ENCODE peak calls at places on chromosomes 1 and 21, in eight cellular contexts. One of them, this sample, is unnamed.
A peak's percentile ranks its signal among the peaks of the same experiment; 100 is the strongest.

GRCh38 chr1:246151796-246152434 is 355.2 kb downstream of the SMYD3 start:
- DNase-seq in upper lobe of right lung: no peak
- DNase-seq in fibroblast of lung: no peak
- DNase-seq in colonic mucosa: no peak
- DNase-seq in sigmoid colon: no peak
- DNase-seq in esophagus squamous epithelium: no peak
- DNase-seq in astrocyte of the spinal cord: peak; percentile 18
- DNase-seq in thyroid gland: peak; percentile 86
- DNase-seq in this sample: peak; percentile 15

GRCh38 chr21:41878831-41879189 is 334 bp downstream of the PRDM15 start:
- DNase-seq in upper lobe of right lung: peak; percentile 91
- DNase-seq in fibroblast of lung: peak; percentile 91
- DNase-seq in colonic mucosa: peak; percentile 80
- DNase-seq in sigmoid colon: peak; percentile 90
- DNase-seq in esophagus squamous epithelium: no peak
- DNase-seq in astrocyte of the spinal cord: peak; percentile 85
- DNase-seq in thyroid gland: peak; percentile 84
- DNase-seq in this sample: peak; percentile 73

GRCh38 chr1:67861856-67862516 is 28.7 kb upstream of the GNG12 start:
- DNase-seq in upper lobe of right lung: no peak
- DNase-seq in fibroblast of lung: no peak
- DNase-seq in colonic mucosa: no peak
- DNase-seq in sigmoid colon: no peak
- DNase-seq in esophagus squamous epithelium: no peak
- DNase-seq in astrocyte of the spinal cord: no peak
- DNase-seq in thyroid gland: no peak
- DNase-seq in this sample: no peak

GRCh38 chr1:227899141-227899819 is 48.5 kb downstream of the WNT9A start:
- DNase-seq in upper lobe of right lung: peak; percentile 51
- DNase-seq in fibroblast of lung: no peak
- DNase-seq in colonic mucosa: no peak
- DNase-seq in sigmoid colon: peak; percentile 55
- DNase-seq in esophagus squamous epithelium: no peak
- DNase-seq in astrocyte of the spinal cord: no peak
- DNase-seq in thyroid gland: peak; percentile 0
- DNase-seq in this sample: no peak

GRCh38 chr1:85433096-85433495 is 31.9 kb downstream of the DDAH1 start:
- DNase-seq in upper lobe of right lung: no peak
- DNase-seq in fibroblast of lung: no peak
- DNase-seq in colonic mucosa: no peak
- DNase-seq in sigmoid colon: no peak
- DNase-seq in esophagus squamous epithelium: no peak
- DNase-seq in astrocyte of the spinal cord: no peak
- DNase-seq in thyroid gland: no peak
- DNase-seq in this sample: no peak

GRCh38 chr21:40827509-40827908 is 19.4 kb downstream of the DSCAM start:
- DNase-seq in upper lobe of right lung: no peak
- DNase-seq in fibroblast of lung: no peak
- DNase-seq in colonic mucosa: no peak
- DNase-seq in sigmoid colon: no peak
- DNase-seq in esophagus squamous epithelium: no peak
- DNase-seq in astrocyte of the spinal cord: no peak
- DNase-seq in thyroid gland: no peak
- DNase-seq in this sample: no peak

GRCh38 chr1:60697204-60697994 is 385.0 kb upstream of the NFIA start:
- DNase-seq in upper lobe of right lung: no peak
- DNase-seq in fibroblast of lung: peak; percentile 5
- DNase-seq in colonic mucosa: no peak
- DNase-seq in sigmoid colon: no peak
- DNase-seq in esophagus squamous epithelium: no peak
- DNase-seq in astrocyte of the spinal cord: peak; percentile 3
- DNase-seq in thyroid gland: no peak
- DNase-seq in this sample: no peak

GRCh38 chr1:212139526-212140137 is 104.1 kb downstream of the DTL start:
- DNase-seq in upper lobe of right lung: peak; percentile 71
- DNase-seq in fibroblast of lung: no peak
- DNase-seq in colonic mucosa: no peak
- DNase-seq in sigmoid colon: no peak
- DNase-seq in esophagus squamous epithelium: no peak
- DNase-seq in astrocyte of the spinal cord: no peak
- DNase-seq in thyroid gland: peak; percentile 89
- DNase-seq in this sample: no peak

GRCh38 chr1:233183226-233184020 is 112.1 kb downstream of the PCNX2 start:
- DNase-seq in upper lobe of right lung: no peak
- DNase-seq in fibroblast of lung: peak; percentile 80
- DNase-seq in colonic mucosa: no peak
- DNase-seq in sigmoid colon: no peak
- DNase-seq in esophagus squamous epithelium: no peak
- DNase-seq in astrocyte of the spinal cord: peak; percentile 44
- DNase-seq in thyroid gland: no peak
- DNase-seq in this sample: peak; percentile 19

GRCh38 chr1:168589136-168589535 is 12.7 kb downstream of the XCL1 start:
- DNase-seq in upper lobe of right lung: no peak
- DNase-seq in fibroblast of lung: no peak
- DNase-seq in colonic mucosa: no peak
- DNase-seq in sigmoid colon: no peak
- DNase-seq in esophagus squamous epithelium: no peak
- DNase-seq in astrocyte of the spinal cord: no peak
- DNase-seq in thyroid gland: no peak
- DNase-seq in this sample: no peak

GRCh38 chr1:203263496-203263895 is 34.0 kb upstream of the CHIT1 start:
- DNase-seq in upper lobe of right lung: no peak
- DNase-seq in fibroblast of lung: no peak
- DNase-seq in colonic mucosa: no peak
- DNase-seq in sigmoid colon: peak; percentile 58
- DNase-seq in esophagus squamous epithelium: no peak
- DNase-seq in astrocyte of the spinal cord: no peak
- DNase-seq in thyroid gland: no peak
- DNase-seq in this sample: no peak

GRCh38 chr1:110203021-110203661 is 7.0 kb upstream of the KCNC4 start:
- DNase-seq in upper lobe of right lung: no peak
- DNase-seq in fibroblast of lung: peak; percentile 47
- DNase-seq in colonic mucosa: peak; percentile 84
- DNase-seq in sigmoid colon: no peak
- DNase-seq in esophagus squamous epithelium: no peak
- DNase-seq in astrocyte of the spinal cord: peak; percentile 62
- DNase-seq in thyroid gland: peak; percentile 50
- DNase-seq in this sample: peak; percentile 68

GRCh38 chr1:168341576-168341975 is 60.9 kb downstream of the TBX19 start:
- DNase-seq in upper lobe of right lung: no peak
- DNase-seq in fibroblast of lung: peak; percentile 68
- DNase-seq in colonic mucosa: no peak
- DNase-seq in sigmoid colon: no peak
- DNase-seq in esophagus squamous epithelium: no peak
- DNase-seq in astrocyte of the spinal cord: peak; percentile 59
- DNase-seq in thyroid gland: no peak
- DNase-seq in this sample: peak; percentile 25

GRCh38 chr1:89799495-89799894 is 21.3 kb upstream of the LRRC8D start:
- DNase-seq in upper lobe of right lung: no peak
- DNase-seq in fibroblast of lung: no peak
- DNase-seq in colonic mucosa: no peak
- DNase-seq in sigmoid colon: no peak
- DNase-seq in esophagus squamous epithelium: no peak
- DNase-seq in astrocyte of the spinal cord: peak; percentile 20
- DNase-seq in thyroid gland: no peak
- DNase-seq in this sample: no peak

GRCh38 chr1:157240495-157241184 is 102.4 kb upstream of the ETV3 start:
- DNase-seq in upper lobe of right lung: peak; percentile 87
- DNase-seq in fibroblast of lung: no peak
- DNase-seq in colonic mucosa: no peak
- DNase-seq in sigmoid colon: no peak
- DNase-seq in esophagus squamous epithelium: no peak
- DNase-seq in astrocyte of the spinal cord: no peak
- DNase-seq in thyroid gland: peak; percentile 5
- DNase-seq in this sample: no peak

GRCh38 chr1:150925080-150925479 is 1.1 kb upstream of the SETDB1 start:
- DNase-seq in upper lobe of right lung: no peak
- DNase-seq in fibroblast of lung: no peak
- DNase-seq in colonic mucosa: peak; percentile 30
- DNase-seq in sigmoid colon: no peak
- DNase-seq in esophagus squamous epithelium: no peak
- DNase-seq in astrocyte of the spinal cord: no peak
- DNase-seq in thyroid gland: peak; percentile 18
- DNase-seq in this sample: no peak

GRCh38 chr21:42654179-42654912 is 925 bp downstream of the PDE9A start:
- DNase-seq in upper lobe of right lung: peak; percentile 63
- DNase-seq in fibroblast of lung: no peak
- DNase-seq in colonic mucosa: peak; percentile 43
- DNase-seq in sigmoid colon: no peak
- DNase-seq in esophagus squamous epithelium: no peak
- DNase-seq in astrocyte of the spinal cord: no peak
- DNase-seq in thyroid gland: peak; percentile 47
- DNase-seq in this sample: no peak

GRCh38 chr1:219443763-219444162 is 169.1 kb downstream of the ZC3H11B start:
- DNase-seq in upper lobe of right lung: no peak
- DNase-seq in fibroblast of lung: peak; percentile 60
- DNase-seq in colonic mucosa: no peak
- DNase-seq in sigmoid colon: no peak
- DNase-seq in esophagus squamous epithelium: no peak
- DNase-seq in astrocyte of the spinal cord: no peak
- DNase-seq in thyroid gland: no peak
- DNase-seq in this sample: peak; percentile 57

DNA sequence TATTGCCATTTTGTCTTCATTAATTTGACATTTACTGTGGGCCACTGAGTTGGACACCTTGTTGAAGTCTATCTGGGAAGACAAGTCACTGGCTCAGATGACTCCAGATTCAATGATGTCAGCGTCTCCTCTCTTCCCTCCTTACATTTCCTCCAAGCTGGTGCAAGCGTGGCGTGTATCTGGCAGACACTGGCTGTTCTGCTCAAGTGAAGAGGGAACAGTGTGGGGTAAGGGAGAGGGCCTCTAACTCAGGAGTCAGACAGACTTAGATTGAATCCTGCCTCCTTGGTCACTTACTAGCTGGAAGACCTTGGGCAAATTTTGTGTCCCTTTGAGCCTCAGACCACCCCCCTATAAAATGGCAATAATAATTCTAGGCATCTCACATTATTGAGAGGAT is 8.7 kb upstream of the ZNF691 start:
- DNase-seq in upper lobe of right lung: no peak
- DNase-seq in fibroblast of lung: no peak
- DNase-seq in colonic mucosa: no peak
- DNase-seq in sigmoid colon: no peak
- DNase-seq in esophagus squamous epithelium: no peak
- DNase-seq in astrocyte of the spinal cord: no peak
- DNase-seq in thyroid gland: no peak
- DNase-seq in this sample: no peak
- H3K4me3 ChIP-seq in upper lobe of right lung: no peak overlapping the region
- H3K4me3 ChIP-seq in fibroblast of lung: no peak overlapping the region
- H3K4me3 ChIP-seq in colonic mucosa: no peak overlapping the region
- H3K4me3 ChIP-seq in sigmoid colon: no peak overlapping the region
- H3K4me3 ChIP-seq in esophagus squamous epithelium: no peak overlapping the region
- H3K4me3 ChIP-seq in astrocyte of the spinal cord: no peak overlapping the region
- H3K4me3 ChIP-seq in thyroid gland: no peak overlapping the region
- H3K4me3 ChIP-seq in this sample: no peak overlapping the region

DNA sequence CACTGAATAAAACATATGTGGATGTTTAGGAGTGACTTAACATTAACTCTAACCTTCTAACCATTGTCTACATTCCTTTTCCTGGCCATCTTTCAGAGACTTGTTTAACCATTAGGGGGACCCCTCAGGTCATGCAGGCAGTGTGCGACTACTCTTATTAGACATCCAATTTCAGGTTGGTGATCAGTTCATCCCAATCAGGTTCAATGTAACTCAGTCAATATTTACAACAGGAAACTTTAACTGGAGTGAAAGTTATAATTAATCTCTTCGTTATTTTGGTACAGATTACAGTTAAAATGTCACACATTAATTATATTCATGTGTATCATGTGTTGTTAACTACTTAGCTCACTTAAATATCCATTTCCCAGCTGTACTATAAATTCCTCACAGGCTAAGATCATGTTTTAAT is 68.8 kb upstream of the RGS1 start:
- DNase-seq in upper lobe of right lung: no peak
- DNase-seq in fibroblast of lung: peak; percentile 62
- DNase-seq in colonic mucosa: no peak
- DNase-seq in sigmoid colon: no peak
- DNase-seq in esophagus squamous epithelium: no peak
- DNase-seq in astrocyte of the spinal cord: peak; percentile 65
- DNase-seq in thyroid gland: no peak
- DNase-seq in this sample: peak; percentile 71
- TF ChIP-seq CTCF in upper lobe of right lung: peak; percentile 41
- TF ChIP-seq CTCF in fibroblast of lung: peak; percentile 55
- TF ChIP-seq CTCF in colonic mucosa: no peak
- TF ChIP-seq CTCF in sigmoid colon: no peak
- TF ChIP-seq CTCF in esophagus squamous epithelium: peak; percentile 24
- TF ChIP-seq CTCF in astrocyte of the spinal cord: peak; percentile 60
- TF ChIP-seq CTCF in thyroid gland: no peak
- TF ChIP-seq CTCF in this sample: peak; percentile 60

GRCh38 chr1:1941868-1942752 is 23.0 kb upstream of the TMEM52 start:
- DNase-seq in upper lobe of right lung: no peak
- DNase-seq in fibroblast of lung: no peak
- DNase-seq in colonic mucosa: no peak
- DNase-seq in sigmoid colon: no peak
- DNase-seq in esophagus squamous epithelium: no peak
- DNase-seq in astrocyte of the spinal cord: no peak
- DNase-seq in thyroid gland: no peak
- DNase-seq in this sample: no peak
- H3K4me3 ChIP-seq in upper lobe of right lung: no peak overlapping the region
- H3K4me3 ChIP-seq in fibroblast of lung: no peak overlapping the region
- H3K4me3 ChIP-seq in colonic mucosa: no peak overlapping the region
- H3K4me3 ChIP-seq in sigmoid colon: no peak overlapping the region
- H3K4me3 ChIP-seq in esophagus squamous epithelium: no peak overlapping the region
- H3K4me3 ChIP-seq in astrocyte of the spinal cord: no peak overlapping the region
- H3K4me3 ChIP-seq in thyroid gland: no peak overlapping the region
- H3K4me3 ChIP-seq in this sample: no peak overlapping the region

DNA sequence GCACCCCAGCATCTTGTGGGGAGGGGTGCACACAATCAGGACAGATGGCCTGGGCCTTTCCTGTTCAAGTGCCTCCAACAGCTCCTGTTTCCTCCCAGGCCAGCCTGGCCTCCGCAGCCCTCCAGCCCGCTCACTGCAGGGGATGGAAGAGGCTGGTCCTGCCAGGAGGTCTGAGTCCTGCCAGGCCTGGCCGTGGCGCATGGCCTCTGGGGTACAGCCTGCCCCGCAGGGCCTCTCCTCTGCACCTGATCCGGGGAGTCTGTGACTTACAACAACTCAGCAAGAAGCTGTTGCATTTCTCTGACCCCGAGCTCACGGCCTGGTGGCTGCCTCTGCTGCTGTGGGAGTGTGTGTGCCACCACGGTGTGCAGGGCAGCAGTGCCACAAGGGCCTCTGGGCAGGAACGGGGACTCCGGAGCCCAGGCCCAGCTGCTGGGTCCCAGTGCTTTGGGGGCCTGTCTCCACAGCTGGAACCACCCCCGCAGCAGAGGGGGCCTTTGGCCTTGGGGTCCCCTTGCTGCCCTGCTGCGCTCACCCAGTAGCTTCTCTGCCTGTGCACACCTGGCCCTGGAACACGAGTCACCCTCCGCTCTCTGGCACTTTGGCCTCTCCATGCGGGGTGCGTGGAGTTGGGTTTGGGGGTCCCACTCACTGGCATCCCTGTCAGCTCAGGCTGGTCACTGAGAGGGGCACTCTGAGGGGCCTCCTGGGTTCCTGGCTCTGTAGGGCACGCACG is 17.4 kb upstream of the LRRC3 start:
- DNase-seq in upper lobe of right lung: peak; percentile 55
- DNase-seq in fibroblast of lung: no peak
- DNase-seq in colonic mucosa: no peak
- DNase-seq in sigmoid colon: peak; percentile 58
- DNase-seq in esophagus squamous epithelium: no peak
- DNase-seq in astrocyte of the spinal cord: no peak
- DNase-seq in thyroid gland: no peak
- DNase-seq in this sample: no peak
- TF ChIP-seq CTCF in upper lobe of right lung: no peak
- TF ChIP-seq CTCF in fibroblast of lung: no peak
- TF ChIP-seq CTCF in colonic mucosa: no peak
- TF ChIP-seq CTCF in sigmoid colon: no peak
- TF ChIP-seq CTCF in esophagus squamous epithelium: no peak
- TF ChIP-seq CTCF in astrocyte of the spinal cord: no peak
- TF ChIP-seq CTCF in thyroid gland: no peak
- TF ChIP-seq CTCF in this sample: no peak

This sample was measured in fibroblast of mammary gland.